ENCODE peak calls at places on chromosomes 3 and 15, in seven cellular contexts. One of them, this sample, is unnamed.

GRCh38 chr15:80123034-80123433 is 29.8 kb upstream of the FAH start:
- DNase-seq in A549: no peak
- DNase-seq in heart right ventricle: no peak
- DNase-seq in esophagus squamous epithelium: no peak
- DNase-seq in endothelial cell: no peak
- DNase-seq in fibroblast of pulmonary artery: no peak
- DNase-seq in psoas muscle: no peak
- DNase-seq in this sample: no peak

GRCh38 chr15:70853855-70854668 is at the start of gene LARP6:
- DNase-seq in A549: peak
- DNase-seq in heart right ventricle: peak
- DNase-seq in esophagus squamous epithelium: no peak
- DNase-seq in endothelial cell: peak
- DNase-seq in fibroblast of pulmonary artery: peak
- DNase-seq in psoas muscle: peak
- DNase-seq in this sample: no peak

GRCh38 chr3:104536715-104537114 is 830.0 kb upstream of the ALCAM start:
- DNase-seq in A549: no peak
- DNase-seq in heart right ventricle: no peak
- DNase-seq in esophagus squamous epithelium: no peak
- DNase-seq in endothelial cell: no peak
- DNase-seq in fibroblast of pulmonary artery: no peak
- DNase-seq in psoas muscle: no peak
- DNase-seq in this sample: no peak

GRCh38 chr15:89195836-89196235 is 25.5 kb downstream of the RLBP1 start:
- DNase-seq in A549: no peak
- DNase-seq in heart right ventricle: no peak
- DNase-seq in esophagus squamous epithelium: no peak
- DNase-seq in endothelial cell: no peak
- DNase-seq in fibroblast of pulmonary artery: no peak
- DNase-seq in psoas muscle: no peak
- DNase-seq in this sample: no peak

GRCh38 chr3:38613426-38613825 is 36.1 kb downstream of the SCN5A start:
- DNase-seq in A549: no peak
- DNase-seq in heart right ventricle: no peak
- DNase-seq in esophagus squamous epithelium: no peak
- DNase-seq in endothelial cell: no peak
- DNase-seq in fibroblast of pulmonary artery: no peak
- DNase-seq in psoas muscle: peak
- DNase-seq in this sample: peak

GRCh38 chr3:100402150-100402706 is 889 bp downstream of the LNP1 start:
- DNase-seq in A549: peak
- DNase-seq in heart right ventricle: no peak
- DNase-seq in esophagus squamous epithelium: no peak
- DNase-seq in endothelial cell: no peak
- DNase-seq in fibroblast of pulmonary artery: peak
- DNase-seq in psoas muscle: no peak
- DNase-seq in this sample: no peak

GRCh38 chr3:187736418-187736871 is 8.8 kb downstream of the BCL6 start:
- DNase-seq in A549: peak
- DNase-seq in heart right ventricle: peak
- DNase-seq in esophagus squamous epithelium: no peak
- DNase-seq in endothelial cell: no peak
- DNase-seq in fibroblast of pulmonary artery: peak
- DNase-seq in psoas muscle: peak
- DNase-seq in this sample: no peak

GRCh38 chr3:44337253-44337652 is 1.3 kb upstream of the TCAIM start:
- DNase-seq in A549: no peak
- DNase-seq in heart right ventricle: no peak
- DNase-seq in esophagus squamous epithelium: no peak
- DNase-seq in endothelial cell: no peak
- DNase-seq in fibroblast of pulmonary artery: no peak
- DNase-seq in psoas muscle: no peak
- DNase-seq in this sample: no peak

GRCh38 chr3:178421069-178421468 is 115.2 kb upstream of the KCNMB2 start:
- DNase-seq in A549: peak
- DNase-seq in heart right ventricle: no peak
- DNase-seq in esophagus squamous epithelium: no peak
- DNase-seq in endothelial cell: no peak
- DNase-seq in fibroblast of pulmonary artery: no peak
- DNase-seq in psoas muscle: no peak
- DNase-seq in this sample: no peak

GRCh38 chr3:105878061-105878460 is 9.2 kb upstream of the CBLB start:
- DNase-seq in A549: no peak
- DNase-seq in heart right ventricle: no peak
- DNase-seq in esophagus squamous epithelium: no peak
- DNase-seq in endothelial cell: no peak
- DNase-seq in fibroblast of pulmonary artery: peak
- DNase-seq in psoas muscle: no peak
- DNase-seq in this sample: no peak

GRCh38 chr15:101469520-101470288 is 19.8 kb downstream of the PCSK6 start:
- DNase-seq in A549: no peak
- DNase-seq in heart right ventricle: no peak
- DNase-seq in esophagus squamous epithelium: no peak
- DNase-seq in endothelial cell: no peak
- DNase-seq in fibroblast of pulmonary artery: no peak
- DNase-seq in psoas muscle: no peak
- DNase-seq in this sample: no peak

GRCh38 chr15:42736178-42736792 is 643 bp downstream of the CDAN1 start:
- DNase-seq in A549: no peak
- DNase-seq in heart right ventricle: no peak
- DNase-seq in esophagus squamous epithelium: no peak
- DNase-seq in endothelial cell: peak
- DNase-seq in fibroblast of pulmonary artery: peak
- DNase-seq in psoas muscle: no peak
- DNase-seq in this sample: no peak

GRCh38 chr15:42736793-42737528 is at the start of gene CDAN1:
- DNase-seq in A549: peak
- DNase-seq in heart right ventricle: peak
- DNase-seq in esophagus squamous epithelium: no peak
- DNase-seq in endothelial cell: peak
- DNase-seq in fibroblast of pulmonary artery: peak
- DNase-seq in psoas muscle: peak
- DNase-seq in this sample: peak

GRCh38 chr15:42737529-42738328 is 801 bp upstream of the CDAN1 start:
- DNase-seq in A549: peak
- DNase-seq in heart right ventricle: no peak
- DNase-seq in esophagus squamous epithelium: no peak
- DNase-seq in endothelial cell: no peak
- DNase-seq in fibroblast of pulmonary artery: peak
- DNase-seq in psoas muscle: no peak
- DNase-seq in this sample: no peak

GRCh38 chr15:42744200-42744599 is 7.3 kb upstream of the CDAN1 start:
- DNase-seq in A549: no peak
- DNase-seq in heart right ventricle: no peak
- DNase-seq in esophagus squamous epithelium: no peak
- DNase-seq in endothelial cell: no peak
- DNase-seq in fibroblast of pulmonary artery: no peak
- DNase-seq in psoas muscle: no peak
- DNase-seq in this sample: no peak

DNA sequence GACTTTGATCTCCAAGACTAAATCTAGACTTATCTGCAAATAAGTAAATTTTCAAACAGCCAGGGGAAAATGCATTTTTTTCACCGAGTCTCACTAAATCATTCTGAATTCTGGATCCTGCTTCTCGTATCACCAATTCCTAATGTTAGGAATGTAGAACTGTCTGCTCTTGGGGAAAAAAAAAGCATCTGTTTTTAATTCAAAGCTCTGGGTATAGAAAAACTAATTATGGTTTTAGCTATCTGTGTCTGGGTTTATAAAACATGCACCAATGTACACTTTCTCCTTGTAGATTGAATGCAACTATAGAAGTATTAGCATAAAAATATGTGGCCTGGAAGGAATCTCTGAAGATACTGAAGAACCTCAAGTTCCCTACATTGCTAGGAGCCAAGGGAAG is 4.8 kb upstream of the CDAN1 start:
- DNase-seq in A549: no peak
- DNase-seq in heart right ventricle: no peak
- DNase-seq in esophagus squamous epithelium: no peak
- DNase-seq in endothelial cell: no peak
- DNase-seq in fibroblast of pulmonary artery: no peak
- DNase-seq in psoas muscle: no peak
- DNase-seq in this sample: no peak
- TF ChIP-seq CTCF in A549: no peak
- TF ChIP-seq CTCF in heart right ventricle: no peak
- TF ChIP-seq CTCF in esophagus squamous epithelium: no peak
- TF ChIP-seq CTCF in endothelial cell: no peak
- TF ChIP-seq CTCF in fibroblast of pulmonary artery: no peak
- TF ChIP-seq CTCF in psoas muscle: no peak
- TF ChIP-seq CTCF in this sample: no peak

DNA sequence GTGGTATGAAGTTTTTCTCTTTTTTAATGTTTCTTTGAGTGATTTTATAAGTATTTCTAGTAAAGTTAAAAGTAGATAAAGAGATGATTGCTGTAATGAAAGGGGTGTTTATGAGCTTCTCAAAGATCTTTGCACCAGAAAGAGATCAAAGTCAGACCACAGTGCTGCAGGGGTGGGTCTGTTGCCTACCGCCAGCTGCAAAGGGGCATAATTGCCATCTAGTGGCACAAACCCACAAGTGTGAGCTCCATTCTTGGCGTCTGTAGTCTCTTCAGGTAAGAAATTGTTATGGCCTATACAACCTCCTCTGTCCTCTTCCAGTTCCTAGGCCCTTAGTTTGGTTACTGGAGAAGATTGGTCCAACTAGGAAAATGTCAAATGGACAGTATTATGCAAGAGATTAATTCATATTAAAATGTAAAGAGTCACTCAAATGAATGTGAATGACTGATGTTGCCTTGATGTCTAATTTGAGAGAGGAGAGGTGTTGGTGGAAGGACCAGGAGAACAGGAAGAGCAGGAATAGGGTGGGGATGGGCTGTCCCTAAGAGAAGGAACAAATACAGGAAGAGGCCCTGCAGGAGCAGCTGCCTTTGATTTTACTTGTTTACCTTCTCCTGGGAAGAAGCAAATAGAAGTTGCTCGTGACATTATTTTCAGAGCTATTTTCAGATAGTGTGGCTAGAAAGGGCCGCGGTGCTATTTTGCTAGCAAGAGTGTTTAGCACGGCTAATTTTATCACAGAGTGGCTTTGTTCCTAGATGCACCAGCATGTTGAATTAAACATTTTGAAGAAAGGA is 53.0 kb upstream of the GSK3B start:
- DNase-seq in A549: peak
- DNase-seq in heart right ventricle: no peak
- DNase-seq in esophagus squamous epithelium: no peak
- DNase-seq in endothelial cell: no peak
- DNase-seq in fibroblast of pulmonary artery: no peak
- DNase-seq in psoas muscle: no peak
- DNase-seq in this sample: no peak
- TF ChIP-seq CTCF in A549: no peak
- TF ChIP-seq CTCF in heart right ventricle: no peak
- TF ChIP-seq CTCF in esophagus squamous epithelium: no peak
- TF ChIP-seq CTCF in endothelial cell: no peak
- TF ChIP-seq CTCF in fibroblast of pulmonary artery: no peak
- TF ChIP-seq CTCF in psoas muscle: no peak
- TF ChIP-seq CTCF in this sample: peak

GRCh38 chr3:126348308-126348920 is 8.8 kb downstream of the KLF15 start:
- DNase-seq in A549: peak
- DNase-seq in heart right ventricle: peak
- DNase-seq in esophagus squamous epithelium: no peak
- DNase-seq in endothelial cell: no peak
- DNase-seq in fibroblast of pulmonary artery: peak
- DNase-seq in psoas muscle: peak
- DNase-seq in this sample: no peak
- TF ChIP-seq CTCF in A549: no peak
- TF ChIP-seq CTCF in heart right ventricle: no peak
- TF ChIP-seq CTCF in esophagus squamous epithelium: no peak
- TF ChIP-seq CTCF in endothelial cell: peak
- TF ChIP-seq CTCF in fibroblast of pulmonary artery: peak
- TF ChIP-seq CTCF in psoas muscle: peak
- TF ChIP-seq CTCF in this sample: peak

GRCh38 chr15:74156678-74157411 is 16.7 kb upstream of the ISLR start:
- DNase-seq in A549: no peak
- DNase-seq in heart right ventricle: no peak
- DNase-seq in esophagus squamous epithelium: no peak
- DNase-seq in endothelial cell: no peak
- DNase-seq in fibroblast of pulmonary artery: peak
- DNase-seq in psoas muscle: no peak
- DNase-seq in this sample: no peak
- TF ChIP-seq CTCF in A549: no peak
- TF ChIP-seq CTCF in heart right ventricle: no peak
- TF ChIP-seq CTCF in esophagus squamous epithelium: no peak
- TF ChIP-seq CTCF in endothelial cell: no peak
- TF ChIP-seq CTCF in fibroblast of pulmonary artery: no peak
- TF ChIP-seq CTCF in psoas muscle: no peak
- TF ChIP-seq CTCF in this sample: no peak

GRCh38 chr3:186616299-186616617 is 3.4 kb downstream of the AHSG start:
- DNase-seq in A549: no peak
- DNase-seq in heart right ventricle: no peak
- DNase-seq in esophagus squamous epithelium: no peak
- DNase-seq in endothelial cell: no peak
- DNase-seq in fibroblast of pulmonary artery: no peak
- DNase-seq in psoas muscle: no peak
- DNase-seq in this sample: no peak
- TF ChIP-seq CTCF in A549: no peak
- TF ChIP-seq CTCF in heart right ventricle: no peak
- TF ChIP-seq CTCF in esophagus squamous epithelium: no peak
- TF ChIP-seq CTCF in endothelial cell: no peak
- TF ChIP-seq CTCF in fibroblast of pulmonary artery: no peak
- TF ChIP-seq CTCF in psoas muscle: no peak
- TF ChIP-seq CTCF in this sample: no peak

GRCh38 chr3:77081240-77081661 is 41.4 kb downstream of the ROBO2 start:
- DNase-seq in A549: no peak
- DNase-seq in heart right ventricle: peak
- DNase-seq in esophagus squamous epithelium: no peak
- DNase-seq in endothelial cell: no peak
- DNase-seq in fibroblast of pulmonary artery: peak
- DNase-seq in psoas muscle: no peak
- DNase-seq in this sample: no peak

GRCh38 chr3:77091809-77092208 is 51.9 kb downstream of the ROBO2 start:
- DNase-seq in A549: no peak
- DNase-seq in heart right ventricle: no peak
- DNase-seq in esophagus squamous epithelium: no peak
- DNase-seq in endothelial cell: no peak
- DNase-seq in fibroblast of pulmonary artery: no peak
- DNase-seq in psoas muscle: no peak
- DNase-seq in this sample: no peak

GRCh38 chr3:77084511-77084910 is 44.6 kb downstream of the ROBO2 start:
- DNase-seq in A549: no peak
- DNase-seq in heart right ventricle: no peak
- DNase-seq in esophagus squamous epithelium: no peak
- DNase-seq in endothelial cell: no peak
- DNase-seq in fibroblast of pulmonary artery: no peak
- DNase-seq in psoas muscle: no peak
- DNase-seq in this sample: no peak

GRCh38 chr3:77086408-77086807 is 46.5 kb downstream of the ROBO2 start:
- DNase-seq in A549: no peak
- DNase-seq in heart right ventricle: no peak
- DNase-seq in esophagus squamous epithelium: no peak
- DNase-seq in endothelial cell: no peak
- DNase-seq in fibroblast of pulmonary artery: no peak
- DNase-seq in psoas muscle: no peak
- DNase-seq in this sample: no peak
- TF ChIP-seq CTCF in A549: no peak
- TF ChIP-seq CTCF in heart right ventricle: no peak
- TF ChIP-seq CTCF in esophagus squamous epithelium: no peak
- TF ChIP-seq CTCF in endothelial cell: no peak
- TF ChIP-seq CTCF in fibroblast of pulmonary artery: no peak
- TF ChIP-seq CTCF in psoas muscle: no peak
- TF ChIP-seq CTCF in this sample: no peak

This sample was measured in upper lobe of right lung.